ENCODE peak calls at places on chromosomes 4 and X, in four cellular contexts. X is HT1080, W is left ventricle myocardium superior, D is AG09309. F is an unnamed sample.
A peak's percentile ranks its signal among the peaks of the same experiment; 100 is the strongest.

GRCh38 chrX:19911784-19912183 is 24.4 kb upstream of the SH3KBP1 start:
- DNase-seq in X (no peak), W (no peak), D (no peak), F (no peak)

GRCh38 chr4:168409089-168409801 is 71.0 kb downstream of the DDX60L start:
- DNase-seq in X (peak; percentile 57), W (no peak), D (peak; percentile 4), F (peak; percentile 59)

GRCh38 chrX:138710311-138710791 is 1.2 kb downstream of the FGF13 start:
- DNase-seq in X (peak; percentile 0), W (peak; percentile 16), D (no peak), F (no peak)

GRCh38 chr4:1962980-1963379 is 45.8 kb downstream of the NELFA start:
- DNase-seq in X (no peak), W (no peak), D (no peak), F (no peak)

GRCh38 chrX:77118686-77119085 is 328.5 kb upstream of the FGF16 start:
- DNase-seq in X (no peak), W (no peak), D (no peak), F (no peak)

GRCh38 chrX:73206366-73206765 is 8.3 kb downstream of the NAP1L2 start:
- DNase-seq in X (no peak), W (no peak), D (no peak), F (no peak)

GRCh38 chr4:139304920-139305319 is 2.6 kb upstream of the NDUFC1 start:
- DNase-seq in X (no peak), W (no peak), D (no peak), F (no peak)

GRCh38 chr4:88531549-88531948 is 8.0 kb upstream of the PYURF start:
- DNase-seq in X (peak; percentile 52), W (no peak), D (no peak), F (no peak)

GRCh38 chr4:102815981-102816380 is 11.4 kb downstream of the UBE2D3 start:
- DNase-seq in X (peak; percentile 89), W (no peak), D (peak; percentile 57), F (peak; percentile 81)

GRCh38 chr4:89438102-89438831 is 130.7 kb upstream of the GPRIN3 start:
- DNase-seq in X (peak; percentile 47), W (no peak), D (peak; percentile 8), F (peak; percentile 63)

GRCh38 chrX:118212817-118213183 is 96.2 kb upstream of the KLHL13 start:
- DNase-seq in X (no peak), W (no peak), D (no peak), F (no peak)

GRCh38 chr4:182251116-182251515 is 7.9 kb downstream of the TENM3 start:
- DNase-seq in X (no peak), W (no peak), D (no peak), F (no peak)

GRCh38 chr4:77582151-77582550 is 23.5 kb upstream of the CXCL13 start:
- DNase-seq in X (peak; percentile 27), W (no peak), D (no peak), F (peak; percentile 52)

GRCh38 chr4:144449623-144450022 is 196.3 kb upstream of the HHIP start:
- DNase-seq in X (peak; percentile 78), W (peak; percentile 33), D (peak; percentile 11), F (no peak)

GRCh38 chr4:170089743-170090666 is at the start of gene AADAT:
- DNase-seq in X (peak; percentile 83), W (peak; percentile 87), D (peak; percentile 25), F (peak; percentile 69)

GRCh38 chrX:130974323-130974722 is 71.3 kb upstream of the ENOX2 start:
- DNase-seq in X (peak; percentile 84), W (no peak), D (no peak), F (peak; percentile 44)

GRCh38 chr4:104451573-104451972 is 43.1 kb downstream of the CXXC4 start:
- DNase-seq in X (peak; percentile 28), W (no peak), D (no peak), F (no peak)

GRCh38 chrX:53481816-53482485 is 47.8 kb upstream of the HSD17B10 start:
- DNase-seq in X (peak; percentile 39), W (peak; percentile 22), D (peak; percentile 25), F (peak; percentile 76)

GRCh38 chr4:177907736-177908424 is 465.6 kb upstream of the AGA start:
- DNase-seq in X (no peak), W (no peak), D (no peak), F (no peak)

GRCh38 chrX:155632424-155633100 is 19.8 kb upstream of the TMLHE start:
- DNase-seq in X (peak; percentile 44), W (no peak), D (no peak), F (peak; percentile 18)

F was measured in choroid plexus epithelial cell.